ENCODE peak calls at places on chromosomes 3 and 15, in eight cellular contexts. H is heart left ventricle, Q is A549, W is brain microvascular endothelial cell, M is adrenal gland, J is mucosa of descending colon, O is tibial nerve, K is cardiac fibroblast. V is an unnamed sample.

GRCh38 chr3:32818431-32819085 is 761 bp downstream of the TRIM71 start:
- DNase-seq in J (no peak), H (no peak), O (no peak), W (no peak), Q (no peak), M (no peak), K (no peak), V (no peak)

GRCh38 chr3:68945231-68945630 is 12.9 kb upstream of the TAFA4 start:
- DNase-seq in J (no peak), M (no peak), Q (no peak), K (no peak), O (no peak), W (no peak), H (no peak), V (no peak)

GRCh38 chr3:67384790-67385397 is 269.5 kb downstream of the SUCLG2 start:
- DNase-seq in Q (peak), K (peak), W (peak), H (peak), O (no peak), J (peak), M (peak), V (peak)

GRCh38 chr15:83567318-83567717 is 86.6 kb upstream of the ADAMTSL3 start:
- DNase-seq in Q (no peak), K (peak), H (no peak), W (no peak), J (no peak), M (no peak), O (no peak), V (no peak)

GRCh38 chr3:64088408-64089136 is 65.3 kb upstream of the PSMD6 start:
- DNase-seq in M (no peak), J (no peak), H (no peak), K (peak), Q (peak), W (no peak), O (no peak), V (no peak)

GRCh38 chr3:23594066-23594465 is 211.7 kb upstream of the UBE2E1 start:
- DNase-seq in M (no peak), W (peak), O (no peak), H (no peak), K (no peak), J (no peak), Q (no peak), V (no peak)

GRCh38 chr3:127097009-127097350 is 96.0 kb upstream of the PRR23E start:
- DNase-seq in K (no peak), H (no peak), O (no peak), W (no peak), M (no peak), Q (no peak), J (no peak), V (no peak)

GRCh38 chr3:119357190-119357589 is 63.0 kb downstream of the ARHGAP31 start:
- DNase-seq in Q (no peak), W (no peak), J (no peak), H (no peak), K (peak), M (no peak), O (no peak), V (no peak)

GRCh38 chr3:164458986-164459385 is 619.3 kb downstream of the SI start:
- DNase-seq in W (peak), O (no peak), H (no peak), J (no peak), K (peak), M (no peak), Q (no peak), V (no peak)

GRCh38 chr3:188051801-188052228 is 102.1 kb upstream of the LPP start:
- DNase-seq in W (peak), M (peak), K (peak), J (peak), O (peak), H (peak), Q (no peak), V (no peak)

GRCh38 chr15:71092056-71092600 is 23.1 kb upstream of the THSD4 start:
- DNase-seq in K (no peak), M (no peak), J (no peak), Q (no peak), O (no peak), H (no peak), W (no peak), V (no peak)

GRCh38 chr3:128488636-128488994 is 4.4 kb downstream of the GATA2 start:
- DNase-seq in M (no peak), J (no peak), Q (no peak), K (no peak), H (peak), W (no peak), O (no peak), V (no peak)

GRCh38 chr3:126245811-126246727 is 65.7 kb upstream of the ALDH1L1 start:
- DNase-seq in O (peak), K (peak), W (peak), J (peak), H (peak), Q (peak), M (peak), V (peak)

GRCh38 chr3:186075931-186076567 is 32.8 kb downstream of the ETV5 start:
- DNase-seq in W (no peak), Q (no peak), O (no peak), K (no peak), M (no peak), H (no peak), J (no peak), V (no peak)

GRCh38 chr15:37995461-37996347 is 61.3 kb downstream of the TMCO5A start:
- DNase-seq in H (no peak), O (peak), J (peak), K (peak), Q (peak), M (no peak), W (peak), V (peak)

GRCh38 chr3:14902719-14903118 is 44.7 kb upstream of the NR2C2 start:
- DNase-seq in M (peak), H (peak), K (no peak), W (no peak), O (peak), J (peak), Q (no peak), V (no peak)

GRCh38 chr15:73320619-73321180 is 48.1 kb downstream of the HCN4 start:
- DNase-seq in J (no peak), H (no peak), Q (no peak), M (no peak), O (no peak), W (no peak), K (no peak), V (no peak)

GRCh38 chr15:99677540-99678134 is 55.6 kb downstream of the LYSMD4 start:
- DNase-seq in W (no peak), Q (no peak), J (no peak), O (no peak), K (no peak), M (no peak), H (no peak), V (no peak)

GRCh38 chr3:12556243-12556722 is 604 bp upstream of the MKRN2 start:
- DNase-seq in W (no peak), J (peak), H (no peak), M (no peak), Q (no peak), K (no peak), O (no peak), V (no peak)

GRCh38 chr3:69032137-69032536 is 18.7 kb upstream of the EOGT start:
- DNase-seq in W (peak), M (no peak), J (no peak), Q (no peak), O (no peak), K (peak), H (no peak), V (peak)

GRCh38 chr3:138054057-138054456 is 44.1 kb downstream of the CLDN18 start:
- DNase-seq in M (no peak), O (no peak), J (no peak), W (no peak), H (no peak), Q (no peak), K (no peak), V (no peak)

GRCh38 chr3:40741729-40742128 is 217.0 kb downstream of the ZNF621 start:
- DNase-seq in O (peak), W (peak), M (no peak), J (peak), H (peak), Q (peak), K (peak), V (no peak)

GRCh38 chr15:95286316-95286880 is 1044.1 kb upstream of the NR2F2 start:
- DNase-seq in O (no peak), K (no peak), M (no peak), J (no peak), W (no peak), Q (no peak), H (no peak), V (no peak)

GRCh38 chr15:77531191-77532000 is 101.3 kb downstream of the LINGO1 start:
- DNase-seq in K (no peak), Q (no peak), W (no peak), M (no peak), J (no peak), H (peak), O (no peak), V (no peak)

GRCh38 chr15:78633348-78633747 is 7.7 kb downstream of the CHRNB4 start:
- DNase-seq in W (no peak), K (no peak), O (no peak), H (no peak), Q (no peak), J (no peak), M (no peak), V (no peak)

GRCh38 chr3:175146258-175146657 is 287.1 kb downstream of the NAALADL2 start:
- DNase-seq in H (no peak), K (peak), J (no peak), Q (no peak), O (no peak), M (no peak), W (peak), V (peak)
- H3K4me3 ChIP-seq in H (no peak), K (no peak), J (no peak), Q (no peak), O (no peak), M (no peak), W (no peak), V (no peak)

GRCh38 chr15:60347480-60348069 is 50.2 kb downstream of the ANXA2 start:
- DNase-seq in H (no peak), W (no peak), K (peak), O (no peak), Q (no peak), J (no peak), M (no peak), V (no peak)

GRCh38 chr15:60344987-60345386 is 52.8 kb downstream of the ANXA2 start:
- DNase-seq in M (no peak), Q (no peak), K (peak), H (no peak), O (no peak), J (no peak), W (no peak), V (peak)

GRCh38 chr15:60346653-60347052 is 51.1 kb downstream of the ANXA2 start:
- DNase-seq in M (no peak), K (no peak), J (no peak), W (no peak), Q (no peak), O (no peak), H (no peak), V (no peak)

GRCh38 chr15:60346077-60346476 is 51.7 kb downstream of the ANXA2 start:
- DNase-seq in J (no peak), O (no peak), W (no peak), M (no peak), H (no peak), Q (no peak), K (peak), V (no peak)

DNA sequence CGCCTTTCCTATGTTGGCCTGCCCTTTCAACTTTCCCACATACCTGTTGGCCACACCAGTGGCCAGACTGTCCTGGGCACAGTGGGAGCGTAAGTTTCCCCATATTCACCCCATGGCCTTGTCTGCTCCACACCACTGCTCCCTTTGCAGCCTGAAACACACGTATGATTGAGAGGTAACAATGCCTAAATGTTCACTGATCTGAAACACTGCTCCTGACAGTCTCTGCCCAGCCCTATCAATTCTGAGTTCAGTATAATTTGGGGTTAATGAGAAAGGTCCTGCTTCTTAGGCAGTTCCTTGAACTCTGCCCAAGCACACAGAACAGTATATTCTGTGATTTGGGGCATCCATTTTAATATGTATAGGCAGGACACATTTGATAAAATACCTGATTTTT is 52.2 kb downstream of the ANXA2 start:
- DNase-seq in K (peak), J (no peak), H (no peak), Q (no peak), O (no peak), M (no peak), W (no peak), V (no peak)
- TF ChIP-seq CTCF in K (no peak), J (no peak), H (no peak), Q (no peak), O (no peak), M (no peak), W (no peak), V (no peak)

GRCh38 chr3:85592256-85592655 is 633.5 kb downstream of the CADM2 start:
- DNase-seq in M (no peak), K (no peak), W (no peak), Q (no peak), J (no peak), O (no peak), H (no peak), V (no peak)
- H3K4me3 ChIP-seq in M (no peak), K (no peak), W (no peak), Q (no peak), J (no peak), O (no peak), H (no peak), V (no peak)

GRCh38 chr3:158918008-158918407 is 116.2 kb downstream of the MFSD1 start:
- DNase-seq in J (peak), W (peak), H (no peak), Q (peak), M (peak), O (peak), K (peak), V (peak)
- TF ChIP-seq CTCF in J (no peak), W (peak), H (peak), Q (peak), M (peak), O (peak), K (peak), V (peak)

DNA sequence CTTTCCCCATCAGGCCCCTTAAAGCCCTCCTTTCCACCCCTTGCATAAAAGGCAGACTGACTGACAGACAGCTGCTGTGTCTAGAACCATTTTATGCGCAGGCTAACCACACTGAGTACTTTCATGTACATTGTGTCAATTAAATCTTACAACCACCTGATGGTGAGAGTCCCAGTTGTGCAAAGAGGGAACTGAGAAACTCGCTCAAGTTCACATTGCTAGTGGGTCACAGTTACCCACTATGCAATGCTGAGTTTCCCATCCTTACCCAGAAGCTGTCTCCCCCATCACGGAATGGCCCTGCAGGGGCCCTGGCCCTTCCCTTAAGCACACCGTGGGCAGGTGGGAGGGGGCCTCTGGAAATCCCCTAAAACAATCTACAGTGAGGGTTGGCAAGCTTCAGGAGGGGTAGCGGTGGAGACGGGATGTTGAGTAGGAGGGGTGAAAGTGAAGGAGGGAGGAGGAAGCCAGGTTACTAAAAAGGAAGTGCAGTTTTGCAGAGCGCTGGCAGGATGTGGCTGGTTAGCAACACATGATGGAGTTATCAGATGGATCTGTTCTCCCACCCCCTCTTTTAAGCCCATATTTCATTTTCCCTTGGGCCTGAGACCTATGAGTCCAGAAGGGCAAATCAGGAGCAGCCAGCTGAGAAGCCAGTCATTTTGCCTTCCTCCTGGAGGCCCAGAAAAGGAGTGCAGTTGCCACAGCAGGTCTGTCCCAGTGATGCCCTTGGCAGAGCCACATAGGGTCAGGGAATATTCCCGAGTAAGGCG is 30.0 kb downstream of the STARD5 start:
- DNase-seq in H (no peak), J (peak), K (no peak), W (no peak), M (no peak), Q (no peak), O (no peak), V (no peak)
- H3K4me3 ChIP-seq in H (no peak), J (no peak), K (no peak), W (no peak), M (no peak), Q (no peak), O (no peak), V (no peak)

V was measured in foreskin fibroblast.